ENCODE peak calls at places on chromosomes 7 and 10, in seven cellular contexts. R is NCI-H774; T is colonic mucosa; N is stimulated activated CD4-positive, alpha-beta T cell treated with anti-CD3 and anti-CD28 coated beads, Interleukin-1b, Interleukin-23, amount 100 ng/mL, for 24 hours; W is HS-27A; K is neural crest cell; F is ACHN. C is an unnamed sample.

GRCh38 chr10:79176052-79176501 is 107.3 kb downstream of the ZMIZ1 start:
- DNase-seq in N (no peak), W (no peak), R (no peak), F (no peak), K (no peak), T (no peak), C (no peak)

GRCh38 chr7:28070311-28071055 is 110.1 kb downstream of the JAZF1 start:
- DNase-seq in K (no peak), N (no peak), R (no peak), F (no peak), W (no peak), T (no peak), C (no peak)

GRCh38 chr7:84848219-84848973 is 338.5 kb downstream of the SEMA3D start:
- DNase-seq in F (no peak), N (no peak), K (no peak), T (no peak), R (no peak), W (no peak), C (no peak)

GRCh38 chr7:101537205-101537604 is 91.9 kb downstream of the MYL10 start:
- DNase-seq in K (no peak), T (no peak), W (no peak), F (peak), R (no peak), N (no peak), C (no peak)

GRCh38 chr7:36244429-36244828 is 91.4 kb downstream of the EEPD1 start:
- DNase-seq in W (no peak), T (no peak), K (no peak), F (no peak), N (no peak), R (no peak), C (no peak)

GRCh38 chr10:130686680-130687300 is 550.6 kb downstream of the GLRX3 start:
- DNase-seq in N (no peak), T (no peak), W (no peak), F (peak), R (no peak), K (peak), C (no peak)

GRCh38 chr7:158401826-158402225 is 185.8 kb downstream of the PTPRN2 start:
- DNase-seq in W (no peak), K (no peak), T (no peak), F (no peak), N (no peak), R (no peak), C (no peak)

GRCh38 chr10:53052765-53053164 is 280.2 kb upstream of the MBL2 start:
- DNase-seq in R (no peak), F (no peak), K (no peak), N (no peak), T (no peak), W (no peak), C (no peak)

GRCh38 chr10:31134303-31134928 is 102.8 kb upstream of the ZNF438 start:
- DNase-seq in R (peak), W (no peak), N (no peak), T (no peak), F (no peak), K (no peak), C (no peak)

GRCh38 chr10:78552261-78552811 is 516.4 kb upstream of the ZMIZ1 start:
- DNase-seq in N (no peak), F (no peak), T (no peak), R (no peak), K (no peak), W (no peak), C (no peak)

GRCh38 chr7:129166745-129167144 is 21.7 kb upstream of the SMO start:
- DNase-seq in R (no peak), T (no peak), K (no peak), F (no peak), N (no peak), W (no peak), C (no peak)

GRCh38 chr7:18459439-18459838 is 36.1 kb upstream of the HDAC9 start:
- DNase-seq in T (no peak), N (no peak), K (no peak), F (no peak), W (no peak), R (no peak), C (no peak)

GRCh38 chr7:154646126-154647013 is 356.6 kb downstream of the PAXIP1 start:
- DNase-seq in F (no peak), W (no peak), N (no peak), T (no peak), K (no peak), R (no peak), C (no peak)

GRCh38 chr10:56722912-56723311 is 361.9 kb upstream of the ZWINT start:
- DNase-seq in K (no peak), R (no peak), W (no peak), T (no peak), N (no peak), F (no peak), C (no peak)

GRCh38 chr10:112229096-112229495 is 45.5 kb upstream of the GPAM start:
- DNase-seq in T (no peak), K (no peak), N (no peak), F (no peak), W (no peak), R (no peak), C (no peak)

GRCh38 chr10:103759100-103759781 is 96.1 kb downstream of the SH3PXD2A start:
- DNase-seq in F (peak), T (peak), R (no peak), N (no peak), W (no peak), K (no peak), C (no peak)

GRCh38 chr7:54037873-54038272 is 504.3 kb upstream of the VSTM2A start:
- DNase-seq in R (no peak), N (no peak), F (no peak), T (no peak), K (no peak), W (no peak), C (peak)

GRCh38 chr7:150903627-150904026 is 51.3 kb downstream of the AOC1 start:
- DNase-seq in F (peak), R (peak), T (peak), K (no peak), N (no peak), W (no peak), C (no peak)

GRCh38 chr7:55056577-55057480 is 38.0 kb downstream of the EGFR start:
- DNase-seq in N (no peak), K (no peak), R (no peak), T (no peak), W (no peak), F (no peak), C (no peak)

GRCh38 chr7:87599336-87599735 is 1.3 kb downstream of the ABCB1 start:
- DNase-seq in F (peak), T (peak), N (no peak), W (no peak), K (no peak), R (no peak), C (no peak)

GRCh38 chr7:17129218-17129617 is 169.2 kb upstream of the AHR start:
- DNase-seq in N (no peak), R (no peak), T (no peak), F (no peak), W (no peak), K (no peak), C (no peak)

GRCh38 chr10:131124945-131125344 is 186.6 kb downstream of the TCERG1L start:
- DNase-seq in W (no peak), F (no peak), K (no peak), N (no peak), T (no peak), R (no peak), C (no peak)

GRCh38 chr7:20111821-20112542 is 105.2 kb downstream of the MACC1 start:
- DNase-seq in T (no peak), F (no peak), R (no peak), W (no peak), N (no peak), K (no peak), C (no peak)

GRCh38 chr10:119811122-119811521 is 61.5 kb downstream of the MCMBP start:
- DNase-seq in F (no peak), R (no peak), K (no peak), N (no peak), T (no peak), W (no peak), C (no peak)

GRCh38 chr7:43721193-43721806 is 8.0 kb downstream of the COA1 start:
- DNase-seq in F (peak), R (peak), N (no peak), K (no peak), W (no peak), T (no peak), C (no peak)

GRCh38 chr7:144137501-144137900 is 14.5 kb downstream of the OR2A14 start:
- DNase-seq in T (no peak), R (no peak), F (no peak), N (no peak), W (no peak), K (no peak), C (no peak)

GRCh38 chr7:48041665-48041995 is 6.3 kb downstream of the C7orf57 start:
- DNase-seq in K (no peak), T (no peak), R (no peak), W (no peak), N (no peak), F (no peak), C (no peak)

GRCh38 chr7:66958708-66959350 is 36.6 kb downstream of the SBDS start:
- DNase-seq in F (no peak), W (no peak), T (peak), K (no peak), N (no peak), R (no peak), C (no peak)

GRCh38 chr7:90660819-90661218 is 64.7 kb downstream of the CDK14 start:
- DNase-seq in R (no peak), N (no peak), W (no peak), K (no peak), F (no peak), T (no peak), C (no peak)

GRCh38 chr10:5447611-5448071 is 35.3 kb downstream of the NET1 start:
- DNase-seq in N (no peak), F (peak), W (no peak), K (no peak), R (no peak), T (no peak), C (no peak)

GRCh38 chr10:79073784-79074432 is 5.1 kb downstream of the ZMIZ1 start:
- DNase-seq in F (peak), N (no peak), T (peak), W (no peak), K (no peak), R (no peak), C (no peak)

GRCh38 chr10:130662775-130663174 is 526.6 kb downstream of the GLRX3 start:
- DNase-seq in W (no peak), N (no peak), R (no peak), K (no peak), T (no peak), F (no peak), C (no peak)

GRCh38 chr10:89582022-89582421 is 46.6 kb upstream of the SLC16A12 start:
- DNase-seq in F (no peak), R (no peak), K (no peak), N (no peak), W (no peak), T (no peak), C (no peak)

GRCh38 chr10:132113206-132113605 is 47.5 kb downstream of the JAKMIP3 start:
- DNase-seq in F (no peak), W (no peak), R (no peak), K (no peak), N (no peak), T (no peak), C (no peak)

GRCh38 chr7:131105294-131105802 is 222.3 kb upstream of the MKLN1 start:
- DNase-seq in T (no peak), F (peak), R (no peak), W (no peak), K (no peak), N (no peak), C (no peak)

GRCh38 chr7:134493091-134493490 is 34.2 kb upstream of the AKR1B1 start:
- DNase-seq in K (no peak), W (no peak), R (no peak), F (no peak), N (no peak), T (no peak), C (no peak)

GRCh38 chr7:1450987-1451386 is 8.3 kb downstream of the MICALL2 start:
- DNase-seq in K (no peak), W (no peak), N (no peak), R (no peak), F (no peak), T (no peak), C (no peak)

GRCh38 chr10:26242752-26243151 is 26.2 kb downstream of the GAD2 start:
- DNase-seq in F (no peak), K (no peak), T (no peak), N (no peak), W (no peak), R (no peak), C (no peak)

GRCh38 chr10:68301790-68302502 is 29.9 kb upstream of the HNRNPH3 start:
- DNase-seq in T (no peak), N (no peak), F (peak), R (peak), W (peak), K (no peak), C (no peak)